ENCODE peak calls at places on chromosome 2, in four cellular contexts. I is OCI-LY7, T is psoas muscle, A is keratinocyte. H is an unnamed sample.

GRCh38 chr2:189829092-189829843 is 45.0 kb downstream of the PMS1 start:
- DNase-seq in I (no peak), T (no peak), A (no peak), H (no peak)

GRCh38 chr2:176653856-176654443 is 384.7 kb downstream of the MTX2 start:
- DNase-seq in I (peak; percentile 79), T (peak; percentile 76), A (no peak), H (peak; percentile 53)

GRCh38 chr2:69692424-69692823 is 48.9 kb upstream of the AAK1 start:
- DNase-seq in I (no peak), T (no peak), A (no peak), H (no peak)

GRCh38 chr2:23199115-23199918 is 185.7 kb upstream of the KLHL29 start:
- DNase-seq in I (peak; percentile 14), T (no peak), A (no peak), H (no peak)

GRCh38 chr2:231227309-231228162 is 29.1 kb downstream of the ARMC9 start:
- DNase-seq in I (peak; percentile 84), T (no peak), A (peak; percentile 38), H (peak; percentile 63)

GRCh38 chr2:48530033-48530804 is at the start of gene STON1:
- DNase-seq in I (no peak), T (peak; percentile 69), A (no peak), H (peak; percentile 43)

GRCh38 chr2:33788044-33788443 is 188.9 kb upstream of the FAM98A start:
- DNase-seq in I (no peak), T (no peak), A (no peak), H (no peak)

GRCh38 chr2:181959508-181959907 is 26.1 kb upstream of the PPP1R1C start:
- DNase-seq in I (no peak), T (no peak), A (no peak), H (no peak)

GRCh38 chr2:145985517-145985916 is 1465.6 kb upstream of the ZEB2 start:
- DNase-seq in I (no peak), T (no peak), A (no peak), H (no peak)

GRCh38 chr2:168961450-168962229 is 60.5 kb downstream of the G6PC2 start:
- DNase-seq in I (peak; percentile 68), T (no peak), A (peak; percentile 44), H (peak; percentile 3)

GRCh38 chr2:43269706-43270105 is 43.3 kb upstream of the ZFP36L2 start:
- DNase-seq in I (no peak), T (peak; percentile 82), A (no peak), H (peak; percentile 94)

GRCh38 chr2:621303-622099 is 55.7 kb downstream of the TMEM18 start:
- DNase-seq in I (no peak), T (no peak), A (no peak), H (no peak)

GRCh38 chr2:105553538-105554196 is 154.8 kb upstream of the FHL2 start:
- DNase-seq in I (no peak), T (no peak), A (no peak), H (no peak)

GRCh38 chr2:44937688-44938240 is 3.7 kb upstream of the SIX3 start:
- DNase-seq in I (no peak), T (peak; percentile 49), A (no peak), H (no peak)

GRCh38 chr2:141490886-141491285 is 639.9 kb downstream of the LRP1B start:
- DNase-seq in I (no peak), T (no peak), A (no peak), H (no peak)

GRCh38 chr2:1451451-1451850 is 38.2 kb downstream of the TPO start:
- DNase-seq in I (no peak), T (no peak), A (no peak), H (no peak)

GRCh38 chr2:232655392-232655791 is 22.0 kb downstream of the EFHD1 start:
- DNase-seq in I (no peak), T (peak; percentile 56), A (no peak), H (peak; percentile 77)

GRCh38 chr2:40957508-40957907 is 505.6 kb upstream of the SLC8A1 start:
- DNase-seq in I (peak; percentile 59), T (no peak), A (no peak), H (no peak)

DNA sequence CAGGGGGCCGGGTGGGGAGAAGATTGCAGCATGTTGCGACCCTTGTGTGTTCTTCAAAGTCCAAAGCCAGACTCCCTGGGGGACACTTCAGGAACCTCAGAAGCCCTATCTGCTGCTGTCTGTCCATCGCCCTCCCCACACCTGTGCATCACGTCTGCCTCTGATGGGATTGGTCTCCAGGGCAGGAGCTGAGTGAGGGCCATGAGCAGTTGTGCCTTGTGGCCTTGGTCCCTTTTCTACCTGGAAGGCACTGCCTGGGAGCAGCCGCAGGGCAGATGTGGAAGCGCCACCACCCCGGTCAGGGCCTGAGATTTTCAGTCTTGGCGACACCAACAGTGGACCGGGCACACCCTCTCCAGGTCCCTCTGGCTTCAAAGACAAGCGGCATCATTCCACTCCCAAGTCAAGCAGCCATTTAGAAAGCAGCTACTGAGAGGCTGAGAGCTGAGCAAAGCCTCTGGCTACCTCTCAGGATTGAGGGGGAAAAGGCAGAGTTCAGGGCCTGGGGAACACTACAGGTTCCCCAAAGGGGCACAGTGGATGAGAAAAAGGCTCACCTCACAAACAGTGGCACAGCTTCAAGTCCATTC is 210.0 kb upstream of the RAB6C start:
- DNase-seq in I (no peak), T (no peak), A (no peak), H (no peak)
- TF ChIP-seq CTCF in I (no peak), T (no peak), A (no peak), H (no peak)

GRCh38 chr2:6906165-6906751 is 11.0 kb upstream of the RNF144A start:
- DNase-seq in I (no peak), T (no peak), A (no peak), H (no peak)
- H3K4me1 ChIP-seq in I (no peaks in the 10 kb centered on the region), T (peaks cover 7% of the 10 kb centered on the region), A (no peaks in the 10 kb centered on the region), H (no peaks in the 10 kb centered on the region)

GRCh38 chr2:37201208-37201607 is 4.9 kb downstream of the CEBPZOS start:
- DNase-seq in I (no peak), T (no peak), A (no peak), H (no peak)

GRCh38 chr2:37192551-37192950 is 3.7 kb upstream of the CEBPZOS start:
- DNase-seq in I (no peak), T (no peak), A (no peak), H (no peak)

GRCh38 chr2:37198681-37199065 is 2.4 kb downstream of the CEBPZOS start:
- DNase-seq in I (no peak), T (no peak), A (no peak), H (no peak)

GRCh38 chr2:37191747-37192146 is 3.3 kb upstream of the SULT6B1 start:
- DNase-seq in I (no peak), T (no peak), A (no peak), H (no peak)

DNA sequence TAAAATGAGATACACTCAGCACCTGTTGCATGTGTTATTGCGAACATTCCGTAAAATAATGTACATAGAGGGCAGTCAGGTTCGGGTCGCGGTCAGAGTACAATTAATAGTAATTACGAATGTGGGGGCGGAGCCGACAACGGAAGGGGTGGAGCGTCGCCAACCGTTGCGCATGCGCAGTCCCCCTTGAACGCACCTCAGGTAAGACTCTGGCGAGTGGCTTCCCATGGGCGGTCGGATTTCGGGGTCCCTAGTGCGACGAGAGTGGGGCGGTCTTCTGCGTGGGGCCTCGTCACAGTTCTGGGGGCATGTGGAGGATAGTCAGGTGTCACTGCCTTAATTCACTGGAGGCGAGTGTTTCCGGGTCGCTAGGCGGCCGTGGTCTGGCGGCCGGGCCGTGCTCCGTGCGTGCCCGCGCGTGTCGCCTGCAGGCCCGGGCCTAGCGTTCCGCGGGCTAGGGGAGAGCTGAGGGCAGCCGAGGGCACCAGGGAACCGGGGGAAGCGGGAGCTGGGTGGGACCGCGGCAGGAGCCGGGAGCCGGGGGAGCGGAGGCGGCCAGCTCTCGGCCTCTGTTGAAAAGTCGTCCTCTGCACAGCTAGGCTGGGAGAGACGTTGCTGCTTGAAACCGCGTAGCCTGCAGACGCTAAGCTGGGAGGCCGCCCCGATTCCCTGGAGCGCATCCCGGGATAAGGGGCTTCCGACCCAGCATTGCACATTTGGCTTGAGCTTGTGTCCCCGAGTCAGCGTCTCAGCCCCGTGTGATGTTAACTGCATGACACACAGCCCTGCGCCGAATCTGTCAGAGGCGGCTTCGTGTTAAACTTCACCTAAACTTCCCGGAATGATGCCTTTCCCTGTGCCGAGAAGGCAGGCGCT is at the start of gene CEBPZOS:
- DNase-seq in I (peak; percentile 88), T (peak; percentile 92), A (peak; percentile 49), H (peak; percentile 76)
- TF ChIP-seq CTCF in I (peak; percentile 33), T (no peak), A (no peak), H (no peak)

GRCh38 chr2:239319261-239319661 is 81.6 kb downstream of the HDAC4 start:
- DNase-seq in I (no peak), T (peak; percentile 86), A (no peak), H (peak; percentile 40)
- H3K4me1 ChIP-seq in I (no peaks in the 10 kb centered on the region), T (peaks cover 35% of the 10 kb centered on the region), A (peaks cover 6% of the 10 kb centered on the region), H (peaks cover 8% of the 10 kb centered on the region)

DNA sequence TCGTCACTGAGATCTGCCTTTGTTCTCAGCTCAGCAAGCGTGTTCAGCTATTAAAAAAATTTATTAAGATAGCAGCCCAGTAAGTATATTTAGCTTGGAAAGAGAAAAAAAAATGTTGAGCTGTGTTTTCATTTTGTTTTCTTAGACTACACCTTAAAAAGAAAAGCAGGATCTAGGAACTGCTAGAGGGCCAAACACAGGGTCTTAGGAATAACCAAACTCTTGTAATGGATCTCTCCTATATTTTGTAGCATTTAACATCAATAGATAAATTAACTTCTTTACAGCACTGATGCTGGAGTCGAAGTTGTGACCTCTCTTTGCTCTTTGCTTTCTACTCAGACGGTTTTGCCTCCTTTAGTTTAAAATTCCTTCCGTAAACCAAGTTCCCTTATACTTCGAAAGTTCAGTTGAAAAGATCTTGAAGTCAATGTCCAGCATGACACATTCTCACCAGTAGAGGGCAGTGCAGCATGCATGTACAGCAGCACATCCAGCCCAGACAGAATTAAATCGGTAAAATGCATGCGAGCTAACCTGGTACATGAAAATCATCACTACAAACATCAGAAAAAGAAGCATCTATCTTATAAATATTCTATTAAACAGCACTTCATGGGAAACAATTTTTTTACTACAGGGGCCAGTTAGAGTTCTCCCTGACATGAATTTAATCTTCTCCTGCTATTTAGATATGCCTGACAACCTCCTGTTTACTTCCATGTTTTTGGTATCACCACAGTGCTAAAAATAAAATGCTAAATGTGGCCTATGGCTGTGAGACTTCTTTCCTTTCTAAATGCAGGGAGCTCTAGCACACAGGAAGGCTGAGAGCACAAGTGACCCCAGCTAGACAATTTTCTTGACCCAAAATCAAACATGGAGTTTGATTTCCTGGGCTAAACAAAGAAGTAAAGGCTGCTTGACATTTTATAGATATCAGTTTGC is 48.2 kb upstream of the MAP3K20 start:
- DNase-seq in I (peak; percentile 85), T (peak; percentile 81), A (peak; percentile 73), H (peak; percentile 91)
- TF ChIP-seq CTCF in I (peak; percentile 99), T (peak; percentile 97), A (peak; percentile 89), H (peak; percentile 78)

GRCh38 chr2:113075600-113075999 is 7.8 kb downstream of the IL1F10 start:
- DNase-seq in I (no peak), T (no peak), A (no peak), H (no peak)
- H3K4me1 ChIP-seq in I (no peaks in the 10 kb centered on the region), T (no peaks in the 10 kb centered on the region), A (peaks cover 77% of the 10 kb centered on the region), H (peaks cover 22% of the 10 kb centered on the region)

DNA sequence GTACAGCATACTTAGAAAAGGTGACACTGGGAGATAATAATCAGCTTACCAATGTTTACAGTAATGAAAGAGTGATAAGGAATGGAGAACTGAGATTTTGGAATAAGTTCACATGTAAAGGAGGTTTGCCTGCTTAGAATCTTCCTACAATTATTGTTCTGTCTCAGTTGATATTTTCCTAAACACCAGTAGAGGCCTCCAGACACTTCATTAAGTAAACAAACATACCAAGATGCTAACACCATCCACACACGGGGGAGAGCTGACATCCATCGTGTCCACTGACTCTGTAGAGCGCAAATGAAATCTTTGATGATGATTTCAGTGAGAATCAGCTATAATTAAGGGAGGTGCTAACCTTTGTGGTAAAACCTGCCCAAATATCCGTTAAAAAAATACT is 211.7 kb upstream of the MMADHC start:
- DNase-seq in I (no peak), T (no peak), A (no peak), H (no peak)
- TF ChIP-seq CTCF in I (peak; percentile 20), T (peak; percentile 43), A (peak; percentile 50), H (peak; percentile 15)